ENCODE peak calls at places on chromosomes 7 and 10, in seven cellular contexts. B is esophagus muscularis mucosa, X is sigmoid colon, E is HCT116, G is HepG2, M is transverse colon, U is suprapubic skin. W is an unnamed sample.

GRCh38 chr7:80136276-80137045 is 1.8 kb downstream of the GNAI1 start:
- DNase-seq in B (no peak), X (no peak), E (no peak), G (no peak), M (no peak), U (no peak), W (no peak)

GRCh38 chr7:34835901-34836300 is 177.9 kb downstream of the NPSR1 start:
- DNase-seq in B (no peak), X (no peak), E (no peak), G (no peak), M (no peak), U (no peak), W (no peak)

GRCh38 chr7:124655990-124656389 is 109.6 kb downstream of the GPR37 start:
- DNase-seq in B (no peak), X (no peak), E (no peak), G (no peak), M (no peak), U (no peak), W (no peak)

GRCh38 chr10:12873172-12873571 is 128.3 kb downstream of the CCDC3 start:
- DNase-seq in B (no peak), X (no peak), E (no peak), G (no peak), M (no peak), U (no peak), W (no peak)

GRCh38 chr10:12705943-12706342 is 295.6 kb downstream of the CCDC3 start:
- DNase-seq in B (no peak), X (no peak), E (no peak), G (no peak), M (no peak), U (no peak), W (no peak)

GRCh38 chr7:84610390-84610789 is 415.8 kb upstream of the SEMA3A start:
- DNase-seq in B (no peak), X (no peak), E (no peak), G (no peak), M (no peak), U (no peak), W (no peak)

GRCh38 chr7:115293628-115294236 is 371.8 kb downstream of the MDFIC start:
- DNase-seq in B (no peak), X (no peak), E (no peak), G (no peak), M (no peak), U (no peak), W (no peak)

GRCh38 chr7:44482502-44483485 is 7.7 kb downstream of the NUDCD3 start:
- DNase-seq in B (no peak), X (no peak), E (no peak), G (no peak), M (no peak), U (no peak), W (no peak)

GRCh38 chr10:53284615-53285182 is 512.1 kb upstream of the MBL2 start:
- DNase-seq in B (no peak), X (no peak), E (no peak), G (no peak), M (no peak), U (no peak), W (no peak)

GRCh38 chr7:90425376-90425775 is 22.1 kb downstream of the CLDN12 start:
- DNase-seq in B (no peak), X (no peak), E (no peak), G (no peak), M (no peak), U (no peak), W (no peak)

GRCh38 chr7:22617166-22617565 is 109.8 kb upstream of the IL6 start:
- DNase-seq in B (no peak), X (no peak), E (no peak), G (no peak), M (no peak), U (no peak), W (no peak)

GRCh38 chr7:150941983-150942590 is 36.0 kb downstream of the KCNH2 start:
- DNase-seq in B (no peak), X (peak), E (no peak), G (no peak), M (peak), U (peak), W (no peak)

GRCh38 chr10:92822060-92822634 is 26.2 kb upstream of the EXOC6 start:
- DNase-seq in B (no peak), X (no peak), E (no peak), G (peak), M (no peak), U (no peak), W (no peak)

GRCh38 chr7:84088669-84089278 is 105.8 kb downstream of the SEMA3A start:
- DNase-seq in B (no peak), X (no peak), E (no peak), G (no peak), M (no peak), U (no peak), W (no peak)

GRCh38 chr7:107332488-107333269 is 137.2 kb upstream of the GPR22 start:
- DNase-seq in B (no peak), X (no peak), E (no peak), G (no peak), M (no peak), U (no peak), W (no peak)

GRCh38 chr10:84510121-84510520 is 181.7 kb downstream of the CCSER2 start:
- DNase-seq in B (no peak), X (no peak), E (no peak), G (no peak), M (no peak), U (no peak), W (no peak)

GRCh38 chr7:151430391-151431205 is 9.3 kb downstream of the CRYGN start:
- DNase-seq in B (no peak), X (peak), E (no peak), G (no peak), M (no peak), U (no peak), W (no peak)

DNA sequence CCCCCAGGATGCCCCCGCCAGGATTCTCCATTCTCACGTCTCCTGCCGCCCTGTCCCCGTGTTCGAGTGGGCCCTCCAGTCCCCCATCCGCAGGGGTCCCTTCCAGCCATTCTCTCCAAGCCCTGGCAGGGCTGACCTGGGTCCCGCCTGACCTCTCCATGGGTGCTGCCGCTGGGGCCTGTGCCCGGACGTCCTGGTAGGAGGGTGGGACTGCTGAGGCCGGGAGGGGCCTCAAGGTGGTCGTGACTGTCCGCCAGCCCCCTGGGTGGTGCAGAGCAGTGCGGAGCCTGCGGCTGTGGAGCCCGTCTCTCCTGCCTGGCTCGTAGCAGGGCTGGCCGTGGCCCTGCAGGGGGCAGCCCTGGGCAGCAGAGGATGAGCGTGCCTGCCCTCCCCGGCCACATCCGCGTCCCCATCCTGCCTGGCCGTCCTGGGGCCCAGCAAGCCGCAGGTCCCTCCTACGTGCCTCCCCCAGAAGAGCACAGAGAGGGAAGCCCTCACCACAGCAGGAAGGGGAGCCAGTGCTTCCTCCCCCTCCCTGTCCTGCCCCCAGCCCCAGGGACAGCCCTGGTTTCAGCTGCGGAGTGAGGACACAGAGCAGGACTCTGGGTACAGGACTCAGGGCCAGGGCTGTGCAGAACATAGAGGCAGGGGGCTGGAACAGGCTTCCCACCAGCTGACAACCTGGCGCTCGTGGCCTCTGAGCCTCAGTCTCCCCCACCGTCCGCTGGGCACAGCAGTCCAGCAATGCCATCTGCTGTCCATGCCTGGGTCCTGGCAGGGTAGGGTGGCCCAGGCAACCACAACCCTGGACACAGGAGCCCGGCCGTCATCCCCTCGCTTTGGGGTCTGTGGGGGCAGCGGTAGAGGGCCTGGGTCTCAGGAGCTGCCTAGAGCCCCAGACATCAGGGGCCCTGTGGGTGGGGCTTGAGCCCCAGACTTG is 1.5 kb upstream of the GRIFIN start:
- DNase-seq in B (no peak), X (no peak), E (peak), G (peak), M (peak), U (no peak), W (peak)
- TF ChIP-seq POLR2AphosphoS5 in B (no peak), X (no peak), E (no peak), G (no peak), M (no peak), U (no peak), W (no peak)

DNA sequence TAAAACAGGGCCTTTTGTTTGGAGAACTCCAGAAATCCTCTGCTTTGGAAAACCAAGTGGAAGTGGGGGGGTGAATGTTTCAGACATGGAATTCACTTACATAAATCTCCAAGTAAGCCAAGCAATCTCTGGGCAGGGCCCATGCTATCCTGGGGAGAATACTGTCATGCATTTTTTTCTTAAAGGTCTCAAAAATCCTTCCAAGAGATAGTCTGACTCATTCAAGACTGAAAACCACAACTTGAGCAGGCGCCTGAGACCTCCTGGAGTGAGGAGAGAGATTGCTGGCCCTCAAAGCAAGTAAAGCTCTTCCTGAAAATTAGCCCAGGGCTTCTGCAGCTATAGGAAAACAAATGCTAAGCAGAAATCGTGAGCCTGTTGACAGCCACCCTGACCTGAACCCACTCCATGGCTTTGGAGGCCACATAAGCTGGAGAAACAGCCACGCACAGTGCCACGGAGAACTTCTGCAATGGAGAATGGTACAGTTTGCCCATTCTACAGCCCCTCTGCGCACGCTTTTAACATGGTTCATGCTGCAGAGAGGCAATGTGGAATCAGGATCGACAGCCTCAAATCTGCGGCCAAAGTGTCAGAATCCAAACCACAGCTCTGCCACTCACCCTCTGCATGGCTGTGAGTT is 203.1 kb upstream of the AUTS2 start:
- DNase-seq in B (no peak), X (no peak), E (no peak), G (no peak), M (no peak), U (peak), W (no peak)
- H3K27ac ChIP-seq in B (no peak), X (no peak), E (no peak), G (no peak), M (no peak), U (no peak), W (no peak)

DNA sequence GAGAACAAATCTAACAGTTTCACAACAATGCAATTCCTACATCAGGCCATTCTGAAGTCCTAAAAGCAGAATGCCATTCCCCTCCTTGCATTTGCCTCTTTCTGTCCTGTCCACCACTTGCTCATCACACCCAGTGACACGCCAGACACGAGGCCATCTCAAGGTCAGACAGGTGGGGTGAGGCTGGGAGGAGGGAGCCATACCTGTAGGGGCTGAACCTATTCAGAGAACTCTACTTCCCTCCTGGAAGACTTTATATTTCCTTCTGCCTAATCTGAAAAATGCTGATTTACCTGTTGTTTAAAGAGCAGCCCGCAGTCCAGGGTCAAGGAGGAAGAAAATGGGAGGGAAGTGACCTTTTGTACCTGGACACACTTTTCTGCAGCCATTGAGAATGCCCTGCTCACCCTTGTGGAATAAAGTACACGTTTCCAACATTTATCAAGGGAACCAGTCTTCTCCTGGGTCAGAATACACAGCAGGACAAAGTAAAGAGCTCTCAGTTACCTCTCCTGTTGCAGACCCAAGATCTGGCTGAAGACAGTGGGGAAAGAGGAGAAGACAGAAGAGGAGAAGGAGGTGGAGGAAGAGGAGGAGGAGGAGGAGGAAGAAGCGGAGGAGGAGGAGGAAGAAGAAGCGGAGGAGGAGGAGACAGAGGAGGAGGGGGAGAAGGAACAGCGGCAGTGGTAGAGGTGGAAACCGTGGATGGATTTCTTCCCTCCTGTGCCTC is 1.1 kb upstream of the BLNK start:
- DNase-seq in B (no peak), X (no peak), E (no peak), G (no peak), M (no peak), U (no peak), W (no peak)
- TF ChIP-seq POLR2A in B (no peak), X (no peak), E (no peak), G (no peak), M (no peak), U (no peak), W (no peak)

GRCh38 chr10:67802767-67803538 is 35.0 kb downstream of the DNAJC12 start:
- DNase-seq in B (no peak), X (no peak), E (no peak), G (peak), M (no peak), U (no peak), W (no peak)
- TF ChIP-seq POLR2AphosphoS5 in B (no peak), X (no peak), E (no peak), G (no peak), M (no peak), U (no peak), W (no peak)

GRCh38 chr10:63241898-63242297 is 108.8 kb downstream of the NRBF2 start:
- DNase-seq in B (no peak), X (no peak), E (no peak), G (no peak), M (no peak), U (no peak), W (no peak)
- H3K27ac ChIP-seq in B (no peak), X (no peak), E (no peak), G (no peak), M (peak), U (no peak), W (peak)

GRCh38 chr7:78679477-78679876 is 774.0 kb downstream of the MAGI2 start:
- DNase-seq in B (no peak), X (no peak), E (no peak), G (no peak), M (no peak), U (no peak), W (no peak)
- TF ChIP-seq POLR2A in B (no peak), X (no peak), E (no peak), G (no peak), M (no peak), U (no peak), W (no peak)

GRCh38 chr10:22335204-22335956 is 9.9 kb upstream of the SPAG6 start:
- DNase-seq in B (no peak), X (peak), E (no peak), G (no peak), M (peak), U (peak), W (peak)
- TF ChIP-seq POLR2AphosphoS5 in B (peak), X (peak), E (no peak), G (no peak), M (peak), U (no peak), W (no peak)

DNA sequence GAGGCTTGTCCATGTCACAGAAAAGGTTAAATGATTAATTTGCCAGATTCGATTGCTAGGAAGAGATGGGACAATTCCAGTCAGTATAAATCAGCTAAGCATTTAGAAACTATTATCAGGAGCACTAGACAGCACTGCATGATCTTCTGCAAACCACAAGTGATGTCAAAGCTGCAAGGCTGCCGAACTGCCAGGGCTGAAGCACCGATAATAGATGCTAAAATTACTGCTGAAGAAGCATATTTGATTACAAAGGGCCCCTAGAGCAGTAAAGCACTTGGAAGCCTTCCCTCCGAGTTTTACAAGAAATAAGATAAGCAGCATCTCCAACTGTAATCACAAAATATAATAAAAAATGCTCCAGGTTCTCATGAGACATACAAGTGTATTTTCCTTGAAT is 40.6 kb downstream of the RNLS start:
- DNase-seq in B (no peak), X (no peak), E (no peak), G (no peak), M (no peak), U (no peak), W (no peak)
- H3K27ac ChIP-seq in B (no peak), X (no peak), E (no peak), G (no peak), M (no peak), U (no peak), W (no peak)

DNA sequence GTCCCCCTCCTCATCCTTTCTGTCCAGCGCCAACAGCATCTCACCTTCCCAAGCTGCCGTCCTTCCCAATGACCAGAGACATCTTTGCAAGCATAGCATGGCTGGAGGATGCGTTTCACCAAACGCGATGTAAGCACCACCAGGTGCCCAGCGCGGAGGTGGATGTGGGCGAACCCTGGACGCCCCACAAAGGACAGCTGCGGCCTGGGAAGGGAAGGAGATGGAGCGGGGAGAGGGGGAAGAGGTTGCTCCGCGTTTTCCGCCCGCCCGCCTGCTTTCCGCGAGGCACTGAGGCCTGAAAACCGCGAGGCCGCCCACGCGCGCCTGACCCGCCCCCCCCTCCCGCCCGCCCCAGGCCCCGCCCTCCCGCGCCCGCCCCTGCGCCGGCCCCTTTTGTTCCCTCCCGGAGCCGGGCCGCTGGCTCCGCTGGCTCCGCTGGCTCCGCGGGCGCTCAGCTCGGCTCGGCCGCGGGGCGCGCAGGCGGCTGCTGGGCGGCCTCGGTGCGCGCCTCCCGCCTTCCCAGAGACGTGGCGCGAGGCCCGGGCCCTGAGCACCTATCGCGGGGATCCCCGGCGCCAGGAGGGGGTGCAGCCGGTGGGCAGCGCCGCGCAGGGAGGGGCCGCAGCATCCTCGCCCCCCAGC is at the start of gene CLIP2:
- DNase-seq in B (peak), X (peak), E (peak), G (peak), M (peak), U (peak), W (peak)
- TF ChIP-seq POLR2A in B (no peak), X (no peak), E (peak), G (peak), M (peak), U (no peak), W (no peak)

GRCh38 chr7:47576031-47576908 is 5.6 kb downstream of the TNS3 start:
- DNase-seq in B (no peak), X (peak), E (peak), G (peak), M (peak), U (no peak), W (peak)
- TF ChIP-seq POLR2AphosphoS5 in B (peak), X (peak), E (no peak), G (no peak), M (no peak), U (no peak), W (no peak)